ENCODE peak calls at places on chromosomes 11 and 22, in four cellular contexts. K, P, S and H are unnamed samples.
A peak's percentile ranks its signal among the peaks of the same experiment; 100 is the strongest.

GRCh38 chr11:76783901-76784813 is 1.0 kb downstream of the TSKU start:
- DNase-seq in K (peak; percentile 28), P (peak; percentile 14), S (peak; percentile 52), H (peak; percentile 53)

GRCh38 chr22:39434243-39434653 is 22.6 kb upstream of the MGAT3 start:
- DNase-seq in K (no peak), P (no peak), S (peak; percentile 74), H (no peak)

GRCh38 chr11:128045094-128045725 is 542.1 kb downstream of the ETS1 start:
- DNase-seq in K (no peak), P (no peak), S (no peak), H (no peak)

GRCh38 chr11:113779496-113779895 is at the start of gene CLDN25:
- DNase-seq in K (no peak), P (no peak), S (no peak), H (no peak)

GRCh38 chr11:65119670-65119995 is 2.1 kb upstream of the ZNHIT2 start:
- DNase-seq in K (no peak), P (no peak), S (no peak), H (no peak)

GRCh38 chr11:86671386-86672006 is 920 bp downstream of the ME3 start:
- DNase-seq in K (no peak), P (peak; percentile 38), S (peak; percentile 75), H (peak; percentile 58)

GRCh38 chr11:19405966-19406365 is 165.2 kb upstream of the E2F8 start:
- DNase-seq in K (no peak), P (no peak), S (no peak), H (no peak)

GRCh38 chr11:15863411-15863810 is 492.9 kb downstream of the SOX6 start:
- DNase-seq in K (no peak), P (no peak), S (no peak), H (no peak)

GRCh38 chr11:84319853-84320252 is 1033.7 kb upstream of the CCDC90B start:
- DNase-seq in K (no peak), P (no peak), S (no peak), H (no peak)

GRCh38 chr11:76644591-76644990 is 26.0 kb downstream of the LRRC32 start:
- DNase-seq in K (no peak), P (no peak), S (no peak), H (no peak)